ENCODE peak calls at places on chromosomes 5 and 9, in ten cellular contexts. J, G, X, L, H, D, K, R, Z and Q are unnamed samples. For H3K36me3, the result is how much of the 10 kb centered on the place peaks cover.

GRCh38 chr5:117315170-117315569 is 740.5 kb upstream of the SEMA6A start:
- DNase-seq in J (no peak), G (no peak), X (no peak), L (no peak), H (no peak), D (no peak), K (no peak), R (no peak), Z (no peak), Q (no peak)

GRCh38 chr9:90964101-90965020 is 162.7 kb downstream of the SYK start:
- DNase-seq in J (no peak), G (no peak), X (peak), L (no peak), H (no peak), D (peak), K (no peak), R (no peak), Z (no peak), Q (no peak)

GRCh38 chr5:72347801-72348305 is 27.7 kb downstream of the PTCD2 start:
- DNase-seq in J (peak), G (no peak), X (peak), L (peak), H (no peak), D (no peak), K (peak), R (peak), Z (peak), Q (no peak)

GRCh38 chr5:93395891-93396465 is 185.0 kb downstream of the NR2F1-AS1 start:
- DNase-seq in J (peak), G (no peak), X (no peak), L (peak), H (no peak), D (no peak), K (no peak), R (no peak), Z (no peak), Q (no peak)

GRCh38 chr5:143922718-143923117 is 110.8 kb downstream of the HMHB1 start:
- DNase-seq in J (peak), G (no peak), X (peak), L (peak), H (no peak), D (no peak), K (peak), R (peak), Z (peak), Q (no peak)

GRCh38 chr5:53319306-53319705 is 161.1 kb upstream of the FST start:
- DNase-seq in J (no peak), G (no peak), X (no peak), L (no peak), H (no peak), D (no peak), K (no peak), R (no peak), Z (peak), Q (no peak)

GRCh38 chr5:116674881-116675627 is 100.4 kb upstream of the SEMA6A start:
- DNase-seq in J (no peak), G (no peak), X (no peak), L (no peak), H (no peak), D (no peak), K (no peak), R (no peak), Z (no peak), Q (no peak)

GRCh38 chr5:115415143-115415491 is 118.7 kb upstream of the CCDC112 start:
- DNase-seq in J (peak), G (peak), X (peak), L (peak), H (no peak), D (no peak), K (peak), R (peak), Z (peak), Q (no peak)

GRCh38 chr5:107557051-107557658 is 113.6 kb downstream of the EFNA5 start:
- DNase-seq in J (no peak), G (no peak), X (peak), L (no peak), H (peak), D (peak), K (peak), R (no peak), Z (peak), Q (no peak)

GRCh38 chr5:181203093-181203711 is 1.8 kb downstream of the TRIM7 start:
- DNase-seq in J (peak), G (no peak), X (no peak), L (peak), H (no peak), D (peak), K (no peak), R (peak), Z (no peak), Q (no peak)

GRCh38 chr5:111172504-111172903 is 51.7 kb upstream of the CAMK4 start:
- DNase-seq in J (no peak), G (no peak), X (no peak), L (no peak), H (no peak), D (peak), K (no peak), R (no peak), Z (no peak), Q (peak)

GRCh38 chr9:134559013-134559412 is 82.6 kb upstream of the COL5A1 start:
- DNase-seq in J (no peak), G (no peak), X (no peak), L (no peak), H (no peak), D (no peak), K (no peak), R (no peak), Z (no peak), Q (no peak)

GRCh38 chr5:177487144-177487543 is 10.3 kb downstream of the PDLIM7 start:
- DNase-seq in J (no peak), G (no peak), X (no peak), L (no peak), H (no peak), D (no peak), K (no peak), R (no peak), Z (no peak), Q (no peak)
- H3K36me3 ChIP-seq in J (half or more), G (half or more), X (under half), L (half or more), H (half or more), D (under half), K (under half), R (half or more), Z (under half), Q (under half)

GRCh38 chr5:23627976-23628375 is 120.6 kb downstream of the PRDM9 start:
- DNase-seq in J (no peak), G (no peak), X (no peak), L (no peak), H (no peak), D (no peak), K (peak), R (no peak), Z (peak), Q (no peak)

DNA sequence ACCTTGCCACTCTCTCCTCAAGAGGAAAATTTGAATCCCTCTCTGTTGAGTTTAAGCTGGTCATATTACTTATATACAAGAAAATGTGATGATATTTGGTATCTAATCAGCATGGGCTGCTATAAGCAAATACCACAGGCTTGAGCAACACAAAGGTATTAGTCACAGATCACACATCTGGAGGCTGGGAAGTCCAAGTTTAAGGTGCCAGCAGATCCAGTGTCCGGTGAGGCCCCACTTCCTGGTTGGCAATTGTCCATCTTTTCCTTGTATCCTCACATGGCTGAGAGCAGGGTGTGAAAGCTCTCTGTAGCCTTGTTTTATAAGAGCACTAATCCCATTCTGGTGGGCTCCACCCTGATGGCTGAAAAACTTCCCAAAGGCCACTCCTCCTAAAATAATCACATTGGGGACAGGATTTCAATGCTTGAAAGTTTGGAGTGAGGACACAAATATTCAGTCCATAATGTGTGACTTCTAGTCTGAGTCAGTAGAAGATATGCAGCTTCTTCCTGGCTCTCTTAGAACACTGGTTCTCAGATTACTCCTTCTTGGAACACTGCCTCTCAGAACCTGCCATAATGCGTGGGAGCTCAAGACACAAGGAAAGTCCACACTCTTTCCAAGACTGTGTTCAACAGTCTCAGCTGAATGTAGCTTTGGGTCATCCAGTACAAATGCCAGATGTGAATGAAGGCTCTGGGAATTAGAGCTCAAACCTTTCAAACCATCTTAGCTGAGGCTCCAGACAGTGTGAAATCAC is 124.1 kb downstream of the PRDM9 start:
- DNase-seq in J (peak), G (no peak), X (peak), L (peak), H (no peak), D (no peak), K (peak), R (peak), Z (peak), Q (no peak)
- H2AFZ ChIP-seq in J (no peak), G (no peak), X (no peak), L (no peak), H (peak), D (no peak), K (peak), R (no peak), Z (peak), Q (no peak)

DNA sequence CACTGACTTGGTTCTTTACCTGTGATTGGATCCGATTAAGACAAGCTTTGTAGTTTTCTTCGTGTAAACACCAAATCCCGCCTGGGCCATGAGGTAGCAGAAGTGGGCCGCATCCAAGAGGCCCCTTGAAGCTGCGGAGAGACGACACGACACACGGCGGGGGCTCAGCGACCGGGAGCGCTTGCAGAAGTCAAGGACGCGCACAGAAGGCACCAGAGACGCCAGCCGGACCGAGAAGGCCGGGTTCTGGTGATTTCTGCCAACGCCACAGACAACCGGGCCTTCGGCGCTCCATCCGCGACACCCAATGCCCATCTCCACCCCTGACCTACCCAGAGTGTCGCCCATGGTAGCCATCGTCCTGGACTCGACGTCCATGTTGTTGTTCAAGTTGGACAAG is 19.8 kb upstream of the INPP5E start:
- DNase-seq in J (no peak), G (no peak), X (no peak), L (no peak), H (no peak), D (no peak), K (no peak), R (no peak), Z (no peak), Q (no peak)
- H3K36me3 ChIP-seq in J (half or more), G (half or more), X (under half), L (half or more), H (half or more), D (under half), K (under half), R (half or more), Z (half or more), Q (half or more)

GRCh38 chr5:73625905-73626811 is at the start of gene ARHGEF28:
- DNase-seq in J (peak), G (peak), X (peak), L (peak), H (no peak), D (peak), K (peak), R (peak), Z (peak), Q (no peak)
- H2AFZ ChIP-seq in J (peak), G (peak), X (peak), L (peak), H (peak), D (peak), K (peak), R (peak), Z (peak), Q (no peak)